ENCODE peak calls at places on chromosomes 16 and 17, in four cellular contexts. O is CD8-positive, alpha-beta memory T cell; U is dermis microvascular lymphatic vessel endothelial cell; D is COR-L47. T is an unnamed sample.

GRCh38 chr17:3513305-3514035 is 37.7 kb downstream of the ASPA start:
- DNase-seq in D (no peak), U (no peak), O (no peak), T (no peak)

GRCh38 chr17:61285483-61286320 is 113.9 kb upstream of the TBX2 start:
- DNase-seq in D (no peak), O (no peak), U (no peak), T (no peak)

GRCh38 chr16:9014389-9014788 is 50.7 kb upstream of the USP7 start:
- DNase-seq in O (no peak), U (no peak), D (no peak), T (no peak)

GRCh38 chr17:31858647-31859486 is at the start of gene COPRS:
- DNase-seq in U (peak), D (peak), O (peak), T (no peak)

GRCh38 chr16:46727630-46728029 is 20.5 kb downstream of the MYLK3 start:
- DNase-seq in D (no peak), U (no peak), O (no peak), T (no peak)

GRCh38 chr16:19744670-19745069 is 26.6 kb downstream of the IQCK start:
- DNase-seq in O (no peak), D (no peak), U (no peak), T (no peak)

GRCh38 chr17:8859029-8859803 is 8.3 kb downstream of the PIK3R6 start:
- DNase-seq in O (no peak), U (no peak), D (no peak), T (no peak)

GRCh38 chr17:75722542-75723095 is 1.4 kb downstream of the ITGB4 start:
- DNase-seq in D (no peak), U (no peak), O (no peak), T (no peak)

GRCh38 chr17:63525190-63525946 is 2.2 kb downstream of the KCNH6 start:
- DNase-seq in O (no peak), D (no peak), U (no peak), T (no peak)